ENCODE peak calls at places on chromosomes 2 and 18, in six cellular contexts. G is GM19239, M is IMR-90, J is T1000, F is cerebellum, T is D341Med. R is an unnamed sample.

GRCh38 chr18:61209802-61210201 is 123.4 kb upstream of the CDH20 start:
- DNase-seq in M (no peak), T (no peak), F (no peak), J (no peak), G (no peak), R (peak; percentile 17)

GRCh38 chr2:74328074-74328473 is 15.1 kb downstream of the SLC4A5 start:
- DNase-seq in T (no peak), M (no peak), J (no peak), G (no peak), F (no peak), R (no peak)

GRCh38 chr18:9506046-9506792 is 30.9 kb downstream of the RALBP1 start:
- DNase-seq in J (no peak), F (no peak), M (peak; percentile 16), G (no peak), T (peak; percentile 46), R (no peak)

GRCh38 chr2:55992465-55992864 is 68.9 kb upstream of the EFEMP1 start:
- DNase-seq in G (no peak), M (peak; percentile 100), F (no peak), J (peak; percentile 66), T (no peak), R (no peak)

GRCh38 chr2:109065335-109065734 is 63.7 kb upstream of the SH3RF3 start:
- DNase-seq in F (peak; percentile 11), M (no peak), G (no peak), T (no peak), J (no peak), R (no peak)

GRCh38 chr2:137938204-137938603 is 26.1 kb upstream of the HNMT start:
- DNase-seq in F (no peak), G (no peak), J (no peak), M (peak; percentile 59), T (no peak), R (no peak)

GRCh38 chr2:152336854-152337510 is 2.0 kb downstream of the FMNL2 start:
- DNase-seq in T (peak; percentile 36), J (no peak), G (no peak), F (peak; percentile 48), M (peak; percentile 53), R (no peak)

GRCh38 chr2:223868005-223868404 is 30.6 kb upstream of the AP1S3 start:
- DNase-seq in F (no peak), J (no peak), T (peak; percentile 50), M (no peak), G (no peak), R (no peak)

GRCh38 chr2:7102831-7103230 is 185.6 kb downstream of the RNF144A start:
- DNase-seq in J (no peak), M (no peak), T (no peak), G (no peak), F (no peak), R (no peak)

GRCh38 chr18:13222371-13223281 is 4.1 kb downstream of the LDLRAD4 start:
- DNase-seq in T (no peak), G (no peak), J (no peak), M (peak; percentile 37), F (no peak), R (peak; percentile 84)

GRCh38 chr2:152466041-152466440 is 131.1 kb downstream of the FMNL2 start:
- DNase-seq in J (no peak), F (no peak), G (no peak), T (no peak), M (peak; percentile 61), R (no peak)

GRCh38 chr2:30282081-30282480 is 50.7 kb downstream of the LBH start:
- DNase-seq in J (no peak), G (no peak), T (no peak), M (no peak), F (no peak), R (no peak)

GRCh38 chr2:232592687-232593407 is 40.6 kb upstream of the EFHD1 start:
- DNase-seq in F (no peak), T (no peak), J (peak; percentile 44), G (no peak), M (peak; percentile 82), R (no peak)

GRCh38 chr2:105961599-105962146 is 217.0 kb downstream of the NCK2 start:
- DNase-seq in G (no peak), M (no peak), J (no peak), F (no peak), T (no peak), R (no peak)

GRCh38 chr2:217943379-217944321 is 59.1 kb downstream of the TNS1 start:
- DNase-seq in F (peak; percentile 28), G (no peak), T (peak; percentile 46), M (peak; percentile 58), J (no peak), R (peak; percentile 88)

GRCh38 chr2:239815638-239816035 is 209.5 kb downstream of the NDUFA10 start:
- DNase-seq in T (no peak), F (no peak), G (no peak), M (no peak), J (no peak), R (no peak)

GRCh38 chr2:26685943-26686839 is 6.3 kb upstream of the KCNK3 start:
- DNase-seq in M (no peak), T (no peak), F (peak; percentile 46), G (no peak), J (no peak), R (peak; percentile 49)

GRCh38 chr18:9417081-9417841 is 58.1 kb upstream of the RALBP1 start:
- DNase-seq in J (no peak), M (peak; percentile 56), F (peak; percentile 65), T (no peak), G (no peak), R (peak; percentile 65)

GRCh38 chr2:191800874-191801273 is 46.0 kb downstream of the CAVIN2 start:
- DNase-seq in J (no peak), M (peak; percentile 20), G (no peak), T (no peak), F (no peak), R (no peak)

GRCh38 chr2:20012032-20012281 is 511 bp downstream of the MATN3 start:
- DNase-seq in G (no peak), M (no peak), T (no peak), F (no peak), J (no peak), R (no peak)

GRCh38 chr18:50836521-50836957 is 16.7 kb upstream of the MRO start:
- DNase-seq in M (peak; percentile 35), J (no peak), T (no peak), G (no peak), F (no peak), R (no peak)

GRCh38 chr2:152558174-152559091 is 158.8 kb downstream of the PRPF40A start:
- DNase-seq in J (no peak), T (no peak), G (no peak), F (no peak), M (peak; percentile 94), R (no peak)

GRCh38 chr18:56593906-56594305 is 44.5 kb downstream of the TXNL1 start:
- DNase-seq in J (no peak), T (no peak), F (no peak), G (no peak), M (peak; percentile 42), R (no peak)

GRCh38 chr18:38009335-38009734 is 443.7 kb upstream of the CELF4 start:
- DNase-seq in F (no peak), T (no peak), M (no peak), G (no peak), J (no peak), R (no peak)

GRCh38 chr2:607709-608108 is 69.5 kb downstream of the TMEM18 start:
- DNase-seq in F (no peak), T (no peak), J (no peak), M (no peak), G (no peak), R (no peak)

GRCh38 chr2:192286093-192286701 is 91.5 kb upstream of the TMEFF2 start:
- DNase-seq in M (peak; percentile 63), F (no peak), T (no peak), G (no peak), J (no peak), R (no peak)

GRCh38 chr2:239858179-239858578 is 167.0 kb downstream of the NDUFA10 start:
- DNase-seq in T (no peak), J (no peak), G (no peak), F (no peak), M (no peak), R (no peak)

GRCh38 chr2:53896864-53897263 is 37.1 kb upstream of the GPR75 start:
- DNase-seq in T (no peak), G (no peak), J (no peak), M (peak; percentile 77), F (no peak), R (no peak)

GRCh38 chr2:70935468-70936164 is at the start of gene ATP6V1B1:
- DNase-seq in F (no peak), G (no peak), M (no peak), J (no peak), T (no peak), R (no peak)

GRCh38 chr2:239250216-239251071 is 150.4 kb downstream of the HDAC4 start:
- DNase-seq in M (no peak), J (no peak), G (no peak), F (no peak), T (no peak), R (no peak)

GRCh38 chr2:178417916-178418315 is 33.1 kb downstream of the PRKRA start:
- DNase-seq in J (no peak), G (no peak), F (no peak), T (no peak), M (no peak), R (no peak)

GRCh38 chr2:165825041-165825440 is 31.0 kb upstream of the GALNT3 start:
- DNase-seq in T (no peak), G (no peak), M (peak; percentile 44), F (no peak), J (no peak), R (peak; percentile 59)

GRCh38 chr18:76970749-76971148 is 148.4 kb downstream of the ZNF236 start:
- DNase-seq in T (no peak), J (no peak), F (no peak), G (no peak), M (no peak), R (no peak)

GRCh38 chr2:29361255-29361654 is 246.0 kb downstream of the CLIP4 start:
- DNase-seq in F (no peak), G (no peak), J (no peak), T (no peak), M (peak; percentile 3), R (no peak)

GRCh38 chr2:177604291-177605065 is 211.9 kb downstream of the AGPS start:
- DNase-seq in M (peak; percentile 71), T (peak; percentile 45), G (no peak), J (no peak), F (peak; percentile 36), R (no peak)

GRCh38 chr2:214587442-214587841 is 176.6 kb downstream of the VWC2L start:
- DNase-seq in J (no peak), G (no peak), F (no peak), T (no peak), M (no peak), R (no peak)

GRCh38 chr2:68838641-68839040 is 32.6 kb downstream of the BMP10 start:
- DNase-seq in J (no peak), G (no peak), T (no peak), F (no peak), M (no peak), R (no peak)

GRCh38 chr18:47160256-47160655 is 10.0 kb upstream of the HDHD2 start:
- DNase-seq in F (no peak), J (no peak), M (no peak), G (no peak), T (no peak), R (no peak)